ENCODE peak calls at places on chromosomes 2 and 18, in ten cellular contexts. One of them, this sample, is unnamed.

GRCh38 chr2:85924522-85924921 is 35.7 kb upstream of the ST3GAL5 start:
- DNase-seq in HFFc6: peak; percentile 57
- DNase-seq in posterior cingulate gyrus: peak; percentile 17
- DNase-seq in fibroblast of the conjunctiva: peak; percentile 83
- DNase-seq in WTC11: no peak
- DNase-seq in fibroblast of pulmonary artery: peak; percentile 93
- DNase-seq in stimulated activated CD4-positive, alpha-beta T cell treated with anti-CD3 and anti-CD28 coated beads, TNF-alpha, amount 100 ng/mL, for 1 hour: no peak
- DNase-seq in EH: peak; percentile 54
- DNase-seq in hypothalamus: no peak
- DNase-seq in NCI-H2171 treated with DMSO at 0.1 percent for 48 hours: no peak
- DNase-seq in this sample: peak; percentile 84

GRCh38 chr18:46169464-46169941 is 65.3 kb downstream of the HAUS1 start:
- DNase-seq in HFFc6: peak; percentile 77
- DNase-seq in posterior cingulate gyrus: no peak
- DNase-seq in fibroblast of the conjunctiva: peak; percentile 23
- DNase-seq in WTC11: no peak
- DNase-seq in fibroblast of pulmonary artery: peak; percentile 75
- DNase-seq in stimulated activated CD4-positive, alpha-beta T cell treated with anti-CD3 and anti-CD28 coated beads, TNF-alpha, amount 100 ng/mL, for 1 hour: no peak
- DNase-seq in EH: peak; percentile 88
- DNase-seq in hypothalamus: no peak
- DNase-seq in NCI-H2171 treated with DMSO at 0.1 percent for 48 hours: no peak
- DNase-seq in this sample: peak; percentile 89

GRCh38 chr2:231489990-231490389 is 25.7 kb upstream of the NCL start:
- DNase-seq in HFFc6: peak; percentile 35
- DNase-seq in posterior cingulate gyrus: peak; percentile 55
- DNase-seq in fibroblast of the conjunctiva: no peak
- DNase-seq in WTC11: peak; percentile 80
- DNase-seq in fibroblast of pulmonary artery: no peak
- DNase-seq in stimulated activated CD4-positive, alpha-beta T cell treated with anti-CD3 and anti-CD28 coated beads, TNF-alpha, amount 100 ng/mL, for 1 hour: no peak
- DNase-seq in EH: no peak
- DNase-seq in hypothalamus: no peak
- DNase-seq in NCI-H2171 treated with DMSO at 0.1 percent for 48 hours: no peak
- DNase-seq in this sample: peak; percentile 8

GRCh38 chr2:29114841-29115609 is at the start of gene CLIP4:
- DNase-seq in HFFc6: peak; percentile 36
- DNase-seq in posterior cingulate gyrus: peak; percentile 68
- DNase-seq in fibroblast of the conjunctiva: no peak
- DNase-seq in WTC11: peak; percentile 35
- DNase-seq in fibroblast of pulmonary artery: peak; percentile 60
- DNase-seq in stimulated activated CD4-positive, alpha-beta T cell treated with anti-CD3 and anti-CD28 coated beads, TNF-alpha, amount 100 ng/mL, for 1 hour: peak; percentile 65
- DNase-seq in EH: peak; percentile 59
- DNase-seq in hypothalamus: peak; percentile 42
- DNase-seq in NCI-H2171 treated with DMSO at 0.1 percent for 48 hours: peak; percentile 68
- DNase-seq in this sample: peak; percentile 86

GRCh38 chr2:237752761-237753165 is 45.8 kb upstream of the RBM44 start:
- DNase-seq in HFFc6: no peak
- DNase-seq in posterior cingulate gyrus: no peak
- DNase-seq in fibroblast of the conjunctiva: no peak
- DNase-seq in WTC11: no peak
- DNase-seq in fibroblast of pulmonary artery: no peak
- DNase-seq in stimulated activated CD4-positive, alpha-beta T cell treated with anti-CD3 and anti-CD28 coated beads, TNF-alpha, amount 100 ng/mL, for 1 hour: no peak
- DNase-seq in EH: no peak
- DNase-seq in hypothalamus: no peak
- DNase-seq in NCI-H2171 treated with DMSO at 0.1 percent for 48 hours: no peak
- DNase-seq in this sample: no peak

GRCh38 chr2:216023055-216023648 is 9.8 kb upstream of the MREG start:
- DNase-seq in HFFc6: peak; percentile 23
- DNase-seq in posterior cingulate gyrus: peak; percentile 48
- DNase-seq in fibroblast of the conjunctiva: peak; percentile 37
- DNase-seq in WTC11: peak; percentile 53
- DNase-seq in fibroblast of pulmonary artery: peak; percentile 71
- DNase-seq in stimulated activated CD4-positive, alpha-beta T cell treated with anti-CD3 and anti-CD28 coated beads, TNF-alpha, amount 100 ng/mL, for 1 hour: peak; percentile 18
- DNase-seq in EH: peak; percentile 66
- DNase-seq in hypothalamus: no peak
- DNase-seq in NCI-H2171 treated with DMSO at 0.1 percent for 48 hours: peak; percentile 49
- DNase-seq in this sample: peak; percentile 78

GRCh38 chr2:148021059-148021985 is at the start of gene MBD5:
- DNase-seq in HFFc6: peak; percentile 54
- DNase-seq in posterior cingulate gyrus: no peak
- DNase-seq in fibroblast of the conjunctiva: peak; percentile 18
- DNase-seq in WTC11: peak; percentile 49
- DNase-seq in fibroblast of pulmonary artery: peak; percentile 63
- DNase-seq in stimulated activated CD4-positive, alpha-beta T cell treated with anti-CD3 and anti-CD28 coated beads, TNF-alpha, amount 100 ng/mL, for 1 hour: peak; percentile 41
- DNase-seq in EH: peak; percentile 73
- DNase-seq in hypothalamus: no peak
- DNase-seq in NCI-H2171 treated with DMSO at 0.1 percent for 48 hours: peak; percentile 65
- DNase-seq in this sample: peak; percentile 73

GRCh38 chr2:8575011-8575750 is 106.7 kb upstream of the ID2 start:
- DNase-seq in HFFc6: no peak
- DNase-seq in posterior cingulate gyrus: peak; percentile 54
- DNase-seq in fibroblast of the conjunctiva: no peak
- DNase-seq in WTC11: no peak
- DNase-seq in fibroblast of pulmonary artery: no peak
- DNase-seq in stimulated activated CD4-positive, alpha-beta T cell treated with anti-CD3 and anti-CD28 coated beads, TNF-alpha, amount 100 ng/mL, for 1 hour: no peak
- DNase-seq in EH: peak; percentile 9
- DNase-seq in hypothalamus: no peak
- DNase-seq in NCI-H2171 treated with DMSO at 0.1 percent for 48 hours: no peak
- DNase-seq in this sample: no peak

GRCh38 chr18:2978626-2979025 is 34.3 kb downstream of the LPIN2 start:
- DNase-seq in HFFc6: peak; percentile 83
- DNase-seq in posterior cingulate gyrus: no peak
- DNase-seq in fibroblast of the conjunctiva: peak; percentile 70
- DNase-seq in WTC11: no peak
- DNase-seq in fibroblast of pulmonary artery: peak; percentile 60
- DNase-seq in stimulated activated CD4-positive, alpha-beta T cell treated with anti-CD3 and anti-CD28 coated beads, TNF-alpha, amount 100 ng/mL, for 1 hour: no peak
- DNase-seq in EH: peak; percentile 89
- DNase-seq in hypothalamus: no peak
- DNase-seq in NCI-H2171 treated with DMSO at 0.1 percent for 48 hours: no peak
- DNase-seq in this sample: peak; percentile 91

GRCh38 chr2:98486374-98486981 is 41.8 kb downstream of the INPP4A start:
- DNase-seq in HFFc6: no peak
- DNase-seq in posterior cingulate gyrus: no peak
- DNase-seq in fibroblast of the conjunctiva: no peak
- DNase-seq in WTC11: no peak
- DNase-seq in fibroblast of pulmonary artery: no peak
- DNase-seq in stimulated activated CD4-positive, alpha-beta T cell treated with anti-CD3 and anti-CD28 coated beads, TNF-alpha, amount 100 ng/mL, for 1 hour: no peak
- DNase-seq in EH: no peak
- DNase-seq in hypothalamus: no peak
- DNase-seq in NCI-H2171 treated with DMSO at 0.1 percent for 48 hours: no peak
- DNase-seq in this sample: no peak

GRCh38 chr2:3654464-3655225 is 3.4 kb upstream of the ALLC start:
- DNase-seq in HFFc6: no peak
- DNase-seq in posterior cingulate gyrus: no peak
- DNase-seq in fibroblast of the conjunctiva: no peak
- DNase-seq in WTC11: no peak
- DNase-seq in fibroblast of pulmonary artery: no peak
- DNase-seq in stimulated activated CD4-positive, alpha-beta T cell treated with anti-CD3 and anti-CD28 coated beads, TNF-alpha, amount 100 ng/mL, for 1 hour: no peak
- DNase-seq in EH: no peak
- DNase-seq in hypothalamus: no peak
- DNase-seq in NCI-H2171 treated with DMSO at 0.1 percent for 48 hours: no peak
- DNase-seq in this sample: no peak

GRCh38 chr2:229223107-229223506 is 48.0 kb downstream of the PID1 start:
- DNase-seq in HFFc6: no peak
- DNase-seq in posterior cingulate gyrus: no peak
- DNase-seq in fibroblast of the conjunctiva: no peak
- DNase-seq in WTC11: no peak
- DNase-seq in fibroblast of pulmonary artery: no peak
- DNase-seq in stimulated activated CD4-positive, alpha-beta T cell treated with anti-CD3 and anti-CD28 coated beads, TNF-alpha, amount 100 ng/mL, for 1 hour: no peak
- DNase-seq in EH: no peak
- DNase-seq in hypothalamus: no peak
- DNase-seq in NCI-H2171 treated with DMSO at 0.1 percent for 48 hours: no peak
- DNase-seq in this sample: no peak

GRCh38 chr2:88638743-88639142 is 11.5 kb upstream of the EIF2AK3 start:
- DNase-seq in HFFc6: peak; percentile 12
- DNase-seq in posterior cingulate gyrus: no peak
- DNase-seq in fibroblast of the conjunctiva: no peak
- DNase-seq in WTC11: no peak
- DNase-seq in fibroblast of pulmonary artery: no peak
- DNase-seq in stimulated activated CD4-positive, alpha-beta T cell treated with anti-CD3 and anti-CD28 coated beads, TNF-alpha, amount 100 ng/mL, for 1 hour: no peak
- DNase-seq in EH: peak; percentile 54
- DNase-seq in hypothalamus: no peak
- DNase-seq in NCI-H2171 treated with DMSO at 0.1 percent for 48 hours: no peak
- DNase-seq in this sample: peak; percentile 36

GRCh38 chr18:12598181-12598921 is 59.6 kb downstream of the SPIRE1 start:
- DNase-seq in HFFc6: peak; percentile 52
- DNase-seq in posterior cingulate gyrus: no peak
- DNase-seq in fibroblast of the conjunctiva: peak; percentile 31
- DNase-seq in WTC11: no peak
- DNase-seq in fibroblast of pulmonary artery: peak; percentile 44
- DNase-seq in stimulated activated CD4-positive, alpha-beta T cell treated with anti-CD3 and anti-CD28 coated beads, TNF-alpha, amount 100 ng/mL, for 1 hour: no peak
- DNase-seq in EH: peak; percentile 70
- DNase-seq in hypothalamus: no peak
- DNase-seq in NCI-H2171 treated with DMSO at 0.1 percent for 48 hours: peak; percentile 68
- DNase-seq in this sample: peak; percentile 62

GRCh38 chr18:48861181-48861715 is 89.5 kb downstream of the SMAD7 start:
- DNase-seq in HFFc6: no peak
- DNase-seq in posterior cingulate gyrus: no peak
- DNase-seq in fibroblast of the conjunctiva: no peak
- DNase-seq in WTC11: no peak
- DNase-seq in fibroblast of pulmonary artery: no peak
- DNase-seq in stimulated activated CD4-positive, alpha-beta T cell treated with anti-CD3 and anti-CD28 coated beads, TNF-alpha, amount 100 ng/mL, for 1 hour: no peak
- DNase-seq in EH: no peak
- DNase-seq in hypothalamus: no peak
- DNase-seq in NCI-H2171 treated with DMSO at 0.1 percent for 48 hours: no peak
- DNase-seq in this sample: no peak

GRCh38 chr2:95034221-95034620 is 8.7 kb downstream of the MAL start:
- DNase-seq in HFFc6: no peak
- DNase-seq in posterior cingulate gyrus: no peak
- DNase-seq in fibroblast of the conjunctiva: no peak
- DNase-seq in WTC11: no peak
- DNase-seq in fibroblast of pulmonary artery: no peak
- DNase-seq in stimulated activated CD4-positive, alpha-beta T cell treated with anti-CD3 and anti-CD28 coated beads, TNF-alpha, amount 100 ng/mL, for 1 hour: no peak
- DNase-seq in EH: no peak
- DNase-seq in hypothalamus: no peak
- DNase-seq in NCI-H2171 treated with DMSO at 0.1 percent for 48 hours: no peak
- DNase-seq in this sample: no peak

GRCh38 chr2:200873561-200873960 is 9.1 kb upstream of the CLK1 start:
- DNase-seq in HFFc6: no peak
- DNase-seq in posterior cingulate gyrus: no peak
- DNase-seq in fibroblast of the conjunctiva: no peak
- DNase-seq in WTC11: no peak
- DNase-seq in fibroblast of pulmonary artery: no peak
- DNase-seq in stimulated activated CD4-positive, alpha-beta T cell treated with anti-CD3 and anti-CD28 coated beads, TNF-alpha, amount 100 ng/mL, for 1 hour: no peak
- DNase-seq in EH: no peak
- DNase-seq in hypothalamus: no peak
- DNase-seq in NCI-H2171 treated with DMSO at 0.1 percent for 48 hours: no peak
- DNase-seq in this sample: no peak

GRCh38 chr2:226730487-226730886 is 69.1 kb downstream of the IRS1 start:
- DNase-seq in HFFc6: peak; percentile 34
- DNase-seq in posterior cingulate gyrus: no peak
- DNase-seq in fibroblast of the conjunctiva: no peak
- DNase-seq in WTC11: peak; percentile 16
- DNase-seq in fibroblast of pulmonary artery: peak; percentile 28
- DNase-seq in stimulated activated CD4-positive, alpha-beta T cell treated with anti-CD3 and anti-CD28 coated beads, TNF-alpha, amount 100 ng/mL, for 1 hour: no peak
- DNase-seq in EH: peak; percentile 57
- DNase-seq in hypothalamus: no peak
- DNase-seq in NCI-H2171 treated with DMSO at 0.1 percent for 48 hours: no peak
- DNase-seq in this sample: peak; percentile 53

GRCh38 chr2:207143474-207144190 is 22.1 kb downstream of the KLF7 start:
- DNase-seq in HFFc6: peak; percentile 34
- DNase-seq in posterior cingulate gyrus: peak; percentile 33
- DNase-seq in fibroblast of the conjunctiva: no peak
- DNase-seq in WTC11: no peak
- DNase-seq in fibroblast of pulmonary artery: peak; percentile 91
- DNase-seq in stimulated activated CD4-positive, alpha-beta T cell treated with anti-CD3 and anti-CD28 coated beads, TNF-alpha, amount 100 ng/mL, for 1 hour: peak; percentile 35
- DNase-seq in EH: peak; percentile 80
- DNase-seq in hypothalamus: peak; percentile 23
- DNase-seq in NCI-H2171 treated with DMSO at 0.1 percent for 48 hours: peak; percentile 71
- DNase-seq in this sample: peak; percentile 83

GRCh38 chr18:60686142-60686541 is 313.6 kb upstream of the MC4R start:
- DNase-seq in HFFc6: no peak
- DNase-seq in posterior cingulate gyrus: no peak
- DNase-seq in fibroblast of the conjunctiva: no peak
- DNase-seq in WTC11: no peak
- DNase-seq in fibroblast of pulmonary artery: peak; percentile 1
- DNase-seq in stimulated activated CD4-positive, alpha-beta T cell treated with anti-CD3 and anti-CD28 coated beads, TNF-alpha, amount 100 ng/mL, for 1 hour: no peak
- DNase-seq in EH: no peak
- DNase-seq in hypothalamus: no peak
- DNase-seq in NCI-H2171 treated with DMSO at 0.1 percent for 48 hours: no peak
- DNase-seq in this sample: peak; percentile 9

GRCh38 chr2:128202791-128203190 is 111.8 kb downstream of the UGGT1 start:
- DNase-seq in HFFc6: no peak
- DNase-seq in posterior cingulate gyrus: no peak
- DNase-seq in fibroblast of the conjunctiva: no peak
- DNase-seq in WTC11: no peak
- DNase-seq in fibroblast of pulmonary artery: peak; percentile 30
- DNase-seq in stimulated activated CD4-positive, alpha-beta T cell treated with anti-CD3 and anti-CD28 coated beads, TNF-alpha, amount 100 ng/mL, for 1 hour: no peak
- DNase-seq in EH: no peak
- DNase-seq in hypothalamus: no peak
- DNase-seq in NCI-H2171 treated with DMSO at 0.1 percent for 48 hours: no peak
- DNase-seq in this sample: no peak

GRCh38 chr2:47724221-47724981 is 58.5 kb upstream of the MSH6 start:
- DNase-seq in HFFc6: no peak
- DNase-seq in posterior cingulate gyrus: no peak
- DNase-seq in fibroblast of the conjunctiva: no peak
- DNase-seq in WTC11: no peak
- DNase-seq in fibroblast of pulmonary artery: peak; percentile 6
- DNase-seq in stimulated activated CD4-positive, alpha-beta T cell treated with anti-CD3 and anti-CD28 coated beads, TNF-alpha, amount 100 ng/mL, for 1 hour: no peak
- DNase-seq in EH: peak; percentile 1
- DNase-seq in hypothalamus: no peak
- DNase-seq in NCI-H2171 treated with DMSO at 0.1 percent for 48 hours: no peak
- DNase-seq in this sample: no peak

GRCh38 chr18:12233378-12233777 is 20.8 kb upstream of the CIDEA start:
- DNase-seq in HFFc6: no peak
- DNase-seq in posterior cingulate gyrus: no peak
- DNase-seq in fibroblast of the conjunctiva: no peak
- DNase-seq in WTC11: no peak
- DNase-seq in fibroblast of pulmonary artery: no peak
- DNase-seq in stimulated activated CD4-positive, alpha-beta T cell treated with anti-CD3 and anti-CD28 coated beads, TNF-alpha, amount 100 ng/mL, for 1 hour: no peak
- DNase-seq in EH: peak; percentile 30
- DNase-seq in hypothalamus: no peak
- DNase-seq in NCI-H2171 treated with DMSO at 0.1 percent for 48 hours: no peak
- DNase-seq in this sample: peak; percentile 88

GRCh38 chr2:96913117-96913397 is 43.2 kb upstream of the SEMA4C start:
- DNase-seq in HFFc6: no peak
- DNase-seq in posterior cingulate gyrus: no peak
- DNase-seq in fibroblast of the conjunctiva: no peak
- DNase-seq in WTC11: no peak
- DNase-seq in fibroblast of pulmonary artery: no peak
- DNase-seq in stimulated activated CD4-positive, alpha-beta T cell treated with anti-CD3 and anti-CD28 coated beads, TNF-alpha, amount 100 ng/mL, for 1 hour: no peak
- DNase-seq in EH: no peak
- DNase-seq in hypothalamus: no peak
- DNase-seq in NCI-H2171 treated with DMSO at 0.1 percent for 48 hours: no peak
- DNase-seq in this sample: no peak

GRCh38 chr2:47344890-47345583 is 57.9 kb upstream of the MSH2 start:
- DNase-seq in HFFc6: peak; percentile 59
- DNase-seq in posterior cingulate gyrus: peak; percentile 83
- DNase-seq in fibroblast of the conjunctiva: no peak
- DNase-seq in WTC11: peak; percentile 95
- DNase-seq in fibroblast of pulmonary artery: peak; percentile 60
- DNase-seq in stimulated activated CD4-positive, alpha-beta T cell treated with anti-CD3 and anti-CD28 coated beads, TNF-alpha, amount 100 ng/mL, for 1 hour: no peak
- DNase-seq in EH: peak; percentile 85
- DNase-seq in hypothalamus: peak; percentile 53
- DNase-seq in NCI-H2171 treated with DMSO at 0.1 percent for 48 hours: peak; percentile 99
- DNase-seq in this sample: no peak

This sample was measured in choroid plexus epithelial cell.